ENCODE peak calls at places on chromosome 10, in six cellular contexts. J is tibial artery, E is epithelial cell of esophagus, M is osteocyte, T is upper lobe of right lung, K is fibroblast of the aortic adventitia. S is an unnamed sample.

GRCh38 chr10:110461088-110461487 is 36.6 kb upstream of the DUSP5 start:
- DNase-seq in J (no peak), E (no peak), M (no peak), T (no peak), K (no peak), S (no peak)

GRCh38 chr10:89085153-89085552 is 94.6 kb downstream of the FAS start:
- DNase-seq in J (no peak), E (no peak), M (no peak), T (no peak), K (no peak), S (no peak)

GRCh38 chr10:89120931-89121907 is 85.9 kb downstream of the CH25H start:
- DNase-seq in J (no peak), E (no peak), M (no peak), T (no peak), K (peak), S (no peak)

GRCh38 chr10:97667462-97667861 is 19.6 kb downstream of the AVPI1 start:
- DNase-seq in J (no peak), E (no peak), M (no peak), T (no peak), K (no peak), S (no peak)

GRCh38 chr10:46546591-46547330 is 9.7 kb downstream of the GPRIN2 start:
- DNase-seq in J (peak), E (peak), M (peak), T (peak), K (no peak), S (peak)

GRCh38 chr10:95214793-95215192 is 20.8 kb downstream of the ACSM6 start:
- DNase-seq in J (no peak), E (peak), M (no peak), T (no peak), K (peak), S (no peak)

GRCh38 chr10:94042001-94042813 is 48.5 kb downstream of the PLCE1 start:
- DNase-seq in J (no peak), E (peak), M (no peak), T (no peak), K (peak), S (no peak)

GRCh38 chr10:103640436-103641181 is 147.1 kb downstream of the NEURL1 start:
- DNase-seq in J (no peak), E (no peak), M (no peak), T (no peak), K (peak), S (peak)

GRCh38 chr10:6621536-6621935 is 41.5 kb upstream of the PRKCQ start:
- DNase-seq in J (no peak), E (peak), M (no peak), T (no peak), K (peak), S (no peak)

GRCh38 chr10:102540023-102540422 is 36.3 kb downstream of the SUFU start:
- DNase-seq in J (no peak), E (peak), M (no peak), T (peak), K (peak), S (no peak)

GRCh38 chr10:110069502-110069982 is 61.8 kb downstream of the ADD3 start:
- DNase-seq in J (no peak), E (no peak), M (no peak), T (no peak), K (no peak), S (no peak)

GRCh38 chr10:38118072-38118807 is 24.1 kb downstream of the ZNF37A start:
- DNase-seq in J (no peak), E (peak), M (no peak), T (no peak), K (peak), S (no peak)

GRCh38 chr10:3887885-3888476 is 103.0 kb upstream of the KLF6 start:
- DNase-seq in J (peak), E (peak), M (no peak), T (no peak), K (peak), S (no peak)

GRCh38 chr10:116743266-116744064 is 1.1 kb upstream of the HSPA12A start:
- DNase-seq in J (no peak), E (no peak), M (no peak), T (no peak), K (no peak), S (no peak)

GRCh38 chr10:130179640-130180039 is 43.4 kb downstream of the GLRX3 start:
- DNase-seq in J (no peak), E (peak), M (no peak), T (no peak), K (peak), S (no peak)
- TF ChIP-seq CTCF in J (no peak), E (peak), M (peak), T (peak), K (peak), S (no peak)

GRCh38 chr10:8633909-8634308 is 579.4 kb downstream of the GATA3 start:
- DNase-seq in J (no peak), E (peak), M (no peak), T (no peak), K (no peak), S (no peak)
- TF ChIP-seq CTCF in J (no peak), E (no peak), M (no peak), T (no peak), K (no peak), S (no peak)

DNA sequence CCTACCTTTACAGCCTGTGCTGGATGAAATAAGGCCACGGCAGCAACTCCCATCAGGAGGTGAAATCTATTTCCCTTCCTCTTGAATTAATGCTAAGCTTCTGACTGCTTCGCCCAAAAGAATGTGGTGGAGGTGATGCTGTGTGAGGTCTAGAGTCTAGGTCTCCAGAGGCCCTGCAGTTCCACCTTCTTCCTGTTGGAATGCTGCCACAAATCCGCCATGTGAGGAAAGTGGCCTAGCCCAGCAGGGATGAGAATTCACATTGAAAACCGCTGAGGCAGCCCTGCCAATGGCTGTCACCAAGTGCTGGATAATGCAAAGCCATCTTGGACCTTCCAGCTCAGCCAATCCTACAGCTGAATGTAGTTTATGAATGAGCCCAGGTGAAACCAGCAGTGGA is 28.0 kb downstream of the RHOBTB1 start:
- DNase-seq in J (no peak), E (no peak), M (no peak), T (no peak), K (no peak), S (no peak)
- TF ChIP-seq CTCF in J (no peak), E (peak), M (no peak), T (no peak), K (peak), S (no peak)

DNA sequence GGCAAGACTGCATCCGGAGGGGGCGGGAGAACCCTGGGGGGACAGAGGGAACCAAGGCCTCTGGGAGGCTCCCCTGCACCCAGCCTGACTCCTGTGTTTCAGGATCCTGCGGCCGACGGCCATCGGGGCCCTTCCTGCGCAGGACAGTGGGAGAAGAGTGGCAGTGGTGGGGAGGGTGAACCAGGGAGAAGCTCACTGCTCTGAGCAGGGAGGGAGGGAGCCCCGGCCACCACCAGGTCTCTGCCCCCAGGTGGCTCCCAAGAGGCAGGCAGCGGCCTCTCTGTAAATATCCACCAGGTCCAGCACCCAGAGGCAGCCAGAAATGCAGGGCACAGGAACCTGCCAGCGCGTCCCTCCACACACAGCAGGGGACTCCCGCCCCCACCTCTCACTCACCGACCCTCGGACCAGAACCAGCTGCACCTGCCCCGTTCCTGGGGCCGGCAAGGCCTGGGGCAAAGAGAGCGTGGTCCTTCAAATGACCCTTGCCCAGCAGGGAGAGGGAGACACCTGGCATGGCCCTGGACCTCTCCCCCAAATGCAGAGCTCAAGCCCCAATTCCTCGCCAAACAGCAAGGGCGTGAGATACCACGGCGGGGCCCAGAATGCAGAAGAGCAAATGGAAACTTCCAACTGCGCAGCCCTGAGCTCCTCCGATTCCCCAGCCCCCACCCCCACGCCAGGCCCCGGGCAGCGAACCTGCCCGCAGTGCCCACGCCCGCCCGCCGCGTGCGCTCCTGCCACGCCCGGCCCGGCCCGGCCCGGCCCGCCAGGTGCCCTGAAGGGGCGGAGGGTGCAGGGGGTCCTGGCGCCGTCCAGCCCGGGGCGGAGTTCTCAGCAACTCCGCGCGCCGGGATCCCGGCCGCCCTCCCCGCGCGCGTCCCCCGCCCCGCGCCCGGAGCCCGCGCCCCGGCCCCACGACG is 805 bp downstream of the RASGEF1A start:
- DNase-seq in J (no peak), E (peak), M (peak), T (peak), K (no peak), S (no peak)
- TF ChIP-seq CTCF in J (no peak), E (no peak), M (no peak), T (peak), K (peak), S (no peak)

GRCh38 chr10:27360581-27361172 is 120.1 kb upstream of the ACBD5 start:
- DNase-seq in J (peak), E (peak), M (peak), T (peak), K (peak), S (peak)

GRCh38 chr10:27359792-27360320 is 119.3 kb upstream of the ACBD5 start:
- DNase-seq in J (no peak), E (no peak), M (no peak), T (no peak), K (no peak), S (no peak)

GRCh38 chr10:27356738-27357137 is 116.1 kb upstream of the ACBD5 start:
- DNase-seq in J (no peak), E (no peak), M (no peak), T (no peak), K (no peak), S (no peak)

DNA sequence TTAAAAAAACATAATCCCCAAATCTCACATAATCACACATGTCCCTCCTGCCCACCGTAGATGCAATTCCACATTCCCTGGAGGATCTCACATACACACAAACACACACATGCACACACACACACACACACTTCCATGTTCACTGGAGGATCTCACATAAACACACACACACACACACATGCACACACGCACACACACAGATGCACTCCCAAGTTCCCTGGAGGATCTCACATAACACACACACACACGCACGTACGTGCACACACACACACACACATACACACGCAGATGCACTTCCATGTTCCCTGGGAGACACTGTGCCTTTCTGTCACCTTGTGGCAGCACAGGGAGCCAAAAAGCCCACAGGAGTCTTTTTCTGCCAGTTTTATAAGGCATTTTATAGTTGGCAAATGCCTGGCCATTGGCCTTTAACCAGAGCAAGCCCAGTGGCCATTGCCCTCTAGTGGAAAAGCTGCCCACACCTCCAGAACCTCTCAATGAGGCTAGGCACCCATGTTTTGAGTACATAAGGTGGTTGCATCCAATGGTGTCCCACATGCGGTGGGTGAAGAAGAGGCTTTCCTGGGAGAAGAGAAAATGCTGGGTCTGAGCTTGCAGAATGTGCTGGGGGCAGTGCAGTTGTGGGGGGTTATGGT is 115.4 kb upstream of the ACBD5 start:
- DNase-seq in J (no peak), E (no peak), M (no peak), T (no peak), K (no peak), S (no peak)
- TF ChIP-seq CTCF in J (no peak), E (no peak), M (no peak), T (no peak), K (no peak), S (no peak)

DNA sequence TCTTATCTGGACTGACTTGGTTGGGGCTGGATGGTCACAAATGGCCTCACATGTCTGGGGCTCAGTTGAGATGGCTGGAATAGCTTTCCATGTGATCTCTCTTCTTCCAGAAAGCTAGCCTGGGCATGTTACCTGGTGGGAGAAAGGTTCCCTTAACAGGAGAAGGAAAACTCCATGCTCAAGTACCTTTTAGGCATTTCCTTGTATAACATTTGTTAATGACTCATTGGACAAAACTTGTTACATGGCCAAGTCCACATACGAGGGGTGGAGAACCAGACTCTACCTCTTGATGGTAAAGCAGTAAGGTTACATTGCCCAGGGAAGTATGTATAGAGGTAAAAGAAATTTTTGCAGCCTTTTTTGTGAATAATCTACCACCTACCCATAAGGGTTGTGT is 826.4 kb downstream of the LRMDA start:
- DNase-seq in J (no peak), E (peak), M (no peak), T (no peak), K (no peak), S (no peak)
- TF ChIP-seq CTCF in J (no peak), E (no peak), M (no peak), T (no peak), K (no peak), S (no peak)